ENCODE peak calls at places on chromosomes 7 and 10, in seven cellular contexts. Z, F, Q, R, K, N and G are unnamed samples. For H3K4me1, the result is how much of the 10 kb centered on the place peaks cover.

GRCh38 chr7:86708334-86708733 is 64.6 kb downstream of the GRM3 start:
- DNase-seq in R (peak), Z (no peak), Q (no peak), N (no peak), K (no peak), F (no peak), G (no peak)

GRCh38 chr10:74786126-74786525 is 40.3 kb upstream of the KAT6B start:
- DNase-seq in R (no peak), F (no peak), Z (no peak), N (no peak), Q (no peak), K (no peak), G (no peak)

GRCh38 chr7:7820409-7820808 is 102.0 kb upstream of the RPA3 start:
- DNase-seq in R (no peak), K (no peak), Q (no peak), Z (no peak), N (no peak), F (no peak), G (no peak)

GRCh38 chr7:158567153-158567603 is 20.4 kb downstream of the PTPRN2 start:
- DNase-seq in R (peak), K (no peak), N (no peak), Q (no peak), F (no peak), Z (no peak), G (no peak)

GRCh38 chr10:79005126-79005820 is 63.5 kb upstream of the ZMIZ1 start:
- DNase-seq in F (no peak), R (no peak), K (no peak), N (no peak), Z (no peak), Q (no peak), G (no peak)

GRCh38 chr10:52617346-52617745 is 155.2 kb downstream of the MBL2 start:
- DNase-seq in K (no peak), N (no peak), Z (no peak), Q (no peak), R (no peak), F (no peak), G (no peak)

GRCh38 chr7:142338633-142339501 is 81.0 kb upstream of the PRSS58 start:
- DNase-seq in R (peak), Q (no peak), N (peak), F (no peak), K (no peak), Z (peak), G (no peak)

GRCh38 chr7:150451833-150452431 is 1.5 kb downstream of the GIMAP8 start:
- DNase-seq in K (no peak), Z (no peak), Q (peak), N (no peak), F (no peak), R (no peak), G (no peak)

GRCh38 chr10:107611101-107611500 is 446.6 kb upstream of the SORCS1 start:
- DNase-seq in K (peak), R (no peak), Z (no peak), F (no peak), N (no peak), Q (no peak), G (no peak)

GRCh38 chr10:124997246-124997790 is 55.4 kb downstream of the ZRANB1 start:
- DNase-seq in R (no peak), Z (no peak), N (no peak), K (no peak), F (no peak), Q (peak), G (no peak)

GRCh38 chr10:117139581-117140524 is 1.8 kb upstream of the VAX1 start:
- DNase-seq in Q (no peak), F (no peak), N (no peak), R (peak), K (no peak), Z (no peak), G (no peak)

GRCh38 chr10:114665873-114666272 is 7.8 kb upstream of the ABLIM1 start:
- DNase-seq in R (no peak), K (no peak), Z (no peak), Q (no peak), N (no peak), F (no peak), G (no peak)

GRCh38 chr7:100366411-100367250 is 6.7 kb upstream of the PILRA start:
- DNase-seq in N (no peak), F (peak), Q (no peak), Z (no peak), R (no peak), K (peak), G (no peak)

GRCh38 chr7:30206942-30207341 is 72.2 kb downstream of the MTURN start:
- DNase-seq in Z (no peak), R (no peak), K (peak), Q (no peak), F (no peak), N (no peak), G (no peak)

GRCh38 chr10:29895436-29895835 is 163.9 kb downstream of the JCAD start:
- DNase-seq in Z (peak), F (peak), K (peak), Q (peak), N (no peak), R (peak), G (no peak)

GRCh38 chr10:7408003-7408493 is 2.8 kb downstream of the SFMBT2 start:
- DNase-seq in K (no peak), R (peak), Q (no peak), Z (no peak), N (no peak), F (peak), G (no peak)

GRCh38 chr10:24360286-24361127 is 151.6 kb downstream of the KIAA1217 start:
- DNase-seq in Z (peak), N (peak), R (peak), K (peak), F (peak), Q (peak), G (peak)

GRCh38 chr7:158323741-158324396 is 263.8 kb downstream of the PTPRN2 start:
- DNase-seq in F (no peak), Z (no peak), R (no peak), K (no peak), N (no peak), Q (no peak), G (no peak)

GRCh38 chr7:135282621-135283295 is 49.1 kb downstream of the STRA8 start:
- DNase-seq in K (peak), Q (no peak), F (no peak), R (no peak), N (no peak), Z (no peak), G (no peak)

GRCh38 chr10:107545717-107546116 is 381.2 kb upstream of the SORCS1 start:
- DNase-seq in K (peak), F (peak), Q (no peak), R (no peak), Z (no peak), N (no peak), G (peak)

GRCh38 chr7:102080003-102080361 is 206.7 kb upstream of the SH2B2 start:
- DNase-seq in R (no peak), N (no peak), Q (no peak), F (no peak), K (no peak), Z (no peak), G (no peak)

GRCh38 chr7:70498633-70499032 is 633.3 kb upstream of the GALNT17 start:
- DNase-seq in R (no peak), Z (no peak), Q (no peak), N (no peak), K (no peak), F (no peak), G (no peak)

GRCh38 chr10:77498210-77498609 is 139.4 kb downstream of the KCNMA1 start:
- DNase-seq in F (no peak), N (no peak), R (no peak), Q (no peak), K (no peak), Z (no peak), G (no peak)

GRCh38 chr7:1550005-1550845 is 5.8 kb downstream of the TMEM184A start:
- DNase-seq in R (no peak), N (no peak), Q (no peak), F (peak), Z (no peak), K (no peak), G (peak)

GRCh38 chr7:47046949-47047348 is 535.0 kb downstream of the TNS3 start:
- DNase-seq in Z (no peak), N (no peak), F (peak), K (no peak), R (peak), Q (no peak), G (no peak)

GRCh38 chr10:63156236-63156635 is 23.1 kb downstream of the NRBF2 start:
- DNase-seq in R (no peak), N (no peak), Q (no peak), F (no peak), Z (no peak), K (no peak), G (no peak)

GRCh38 chr10:22651276-22651980 is 63.0 kb downstream of the PIP4K2A start:
- DNase-seq in K (no peak), N (no peak), R (no peak), Z (no peak), F (no peak), Q (no peak), G (no peak)

GRCh38 chr7:138239244-138239643 is 163.0 kb downstream of the AKR1D1 start:
- DNase-seq in Z (no peak), F (no peak), Q (no peak), R (no peak), N (no peak), K (peak), G (peak)

GRCh38 chr10:21715531-21716195 is 181.6 kb downstream of the MLLT10 start:
- DNase-seq in Z (no peak), Q (no peak), N (peak), R (no peak), F (no peak), K (peak), G (no peak)

GRCh38 chr7:2872296-2872874 is 28.3 kb upstream of the GNA12 start:
- DNase-seq in Q (no peak), R (no peak), Z (no peak), F (no peak), K (no peak), N (no peak), G (no peak)

GRCh38 chr10:30736685-30737232 is 107.2 kb upstream of the LYZL2 start:
- DNase-seq in N (peak), Q (peak), Z (no peak), R (no peak), K (peak), F (no peak), G (no peak)

GRCh38 chr10:91313761-91314520 is 93.5 kb downstream of the PCGF5 start:
- DNase-seq in F (no peak), Z (no peak), Q (no peak), R (no peak), K (peak), N (no peak), G (no peak)

GRCh38 chr10:87646192-87646909 is 13.3 kb upstream of the PAPSS2 start:
- DNase-seq in R (no peak), K (no peak), F (no peak), Z (no peak), Q (no peak), N (no peak), G (no peak)

GRCh38 chr7:44201813-44202212 is 1.0 kb downstream of the YKT6 start:
- DNase-seq in N (no peak), Q (no peak), R (no peak), F (no peak), Z (no peak), K (peak), G (no peak)

GRCh38 chr10:21292763-21293517 is 232.5 kb downstream of the SKIDA1 start:
- DNase-seq in R (peak), N (peak), Z (peak), Q (peak), K (peak), F (peak), G (peak)

GRCh38 chr7:45920543-45921380 is at the start of gene IGFBP3:
- DNase-seq in K (peak), Q (peak), Z (peak), N (no peak), F (peak), R (peak), G (peak)
- H3K4me3 ChIP-seq in K (peak), Q (peak), Z (peak), N (peak), F (peak), R (peak), G (peak)

GRCh38 chr10:62054408-62054807 is 152.9 kb downstream of the ARID5B start:
- DNase-seq in K (no peak), F (no peak), Z (no peak), N (no peak), Q (no peak), R (no peak), G (no peak)
- H3K4me1 ChIP-seq in K (under half), F (under half), Z (under half), N (under half), Q (half or more), R (under half), G (under half)

GRCh38 chr7:5693529-5693928 is 87.9 kb downstream of the RNF216 start:
- DNase-seq in Z (no peak), N (no peak), K (peak), R (peak), Q (peak), F (no peak), G (no peak)
- H3K4me3 ChIP-seq in Z (no peak), N (no peak), K (no peak), R (no peak), Q (peak), F (peak), G (no peak)

GRCh38 chr7:42138691-42139090 is 98.3 kb downstream of the GLI3 start:
- DNase-seq in K (no peak), N (no peak), R (peak), Q (no peak), F (no peak), Z (no peak), G (no peak)

GRCh38 chr7:42139751-42140150 is 97.3 kb downstream of the GLI3 start:
- DNase-seq in F (no peak), R (no peak), N (no peak), Z (no peak), K (no peak), Q (no peak), G (no peak)

GRCh38 chr7:42135728-42136127 is 101.3 kb downstream of the GLI3 start:
- DNase-seq in R (no peak), F (no peak), Q (no peak), K (no peak), N (no peak), Z (no peak), G (no peak)

GRCh38 chr7:42137941-42138340 is 99.1 kb downstream of the GLI3 start:
- DNase-seq in Z (no peak), R (no peak), K (no peak), N (no peak), Q (no peak), F (no peak), G (no peak)

DNA sequence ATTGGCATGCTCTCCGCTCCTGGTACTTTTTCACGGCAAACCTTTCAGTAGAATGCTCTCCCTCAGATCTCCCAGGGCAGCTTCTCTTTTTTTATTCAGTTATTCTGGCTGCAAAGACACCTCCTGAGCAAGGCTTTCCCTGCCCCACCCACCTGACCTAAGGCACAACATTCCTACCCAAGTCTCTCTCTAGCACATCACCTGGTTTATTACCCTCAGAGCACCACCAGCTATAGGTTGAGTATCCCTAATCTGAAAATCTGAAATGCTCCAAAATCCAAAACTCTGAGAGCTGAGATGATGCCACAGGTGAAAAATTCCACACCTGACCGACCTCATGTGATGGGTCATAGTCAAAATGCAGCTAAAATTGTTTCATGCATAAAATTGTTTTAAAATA is 99.6 kb downstream of the GLI3 start:
- DNase-seq in F (no peak), Q (no peak), N (no peak), K (no peak), R (no peak), Z (no peak), G (no peak)
- H3K4me1 ChIP-seq in F (under half), Q (under half), N (under half), K (under half), R (under half), Z (under half), G (under half)

GRCh38 chr7:133199831-133200230 is 53.0 kb upstream of the EXOC4 start:
- DNase-seq in Z (no peak), Q (no peak), N (no peak), K (no peak), R (no peak), F (no peak), G (no peak)

GRCh38 chr7:133201470-133201869 is 51.4 kb upstream of the EXOC4 start:
- DNase-seq in F (no peak), N (no peak), R (no peak), Q (no peak), Z (no peak), K (no peak), G (no peak)

GRCh38 chr7:133197972-133198544 is 54.8 kb upstream of the EXOC4 start:
- DNase-seq in R (no peak), F (no peak), K (peak), Z (no peak), Q (no peak), N (no peak), G (no peak)

GRCh38 chr7:133191787-133192186 is 61.1 kb upstream of the EXOC4 start:
- DNase-seq in K (no peak), Q (no peak), R (no peak), Z (no peak), N (no peak), F (no peak), G (no peak)

GRCh38 chr7:133196872-133197612 is 55.8 kb upstream of the EXOC4 start:
- DNase-seq in F (no peak), K (no peak), Z (no peak), Q (no peak), N (no peak), R (peak), G (no peak)
- H3K4me3 ChIP-seq in F (no peak), K (no peak), Z (no peak), Q (no peak), N (no peak), R (peak), G (no peak)

DNA sequence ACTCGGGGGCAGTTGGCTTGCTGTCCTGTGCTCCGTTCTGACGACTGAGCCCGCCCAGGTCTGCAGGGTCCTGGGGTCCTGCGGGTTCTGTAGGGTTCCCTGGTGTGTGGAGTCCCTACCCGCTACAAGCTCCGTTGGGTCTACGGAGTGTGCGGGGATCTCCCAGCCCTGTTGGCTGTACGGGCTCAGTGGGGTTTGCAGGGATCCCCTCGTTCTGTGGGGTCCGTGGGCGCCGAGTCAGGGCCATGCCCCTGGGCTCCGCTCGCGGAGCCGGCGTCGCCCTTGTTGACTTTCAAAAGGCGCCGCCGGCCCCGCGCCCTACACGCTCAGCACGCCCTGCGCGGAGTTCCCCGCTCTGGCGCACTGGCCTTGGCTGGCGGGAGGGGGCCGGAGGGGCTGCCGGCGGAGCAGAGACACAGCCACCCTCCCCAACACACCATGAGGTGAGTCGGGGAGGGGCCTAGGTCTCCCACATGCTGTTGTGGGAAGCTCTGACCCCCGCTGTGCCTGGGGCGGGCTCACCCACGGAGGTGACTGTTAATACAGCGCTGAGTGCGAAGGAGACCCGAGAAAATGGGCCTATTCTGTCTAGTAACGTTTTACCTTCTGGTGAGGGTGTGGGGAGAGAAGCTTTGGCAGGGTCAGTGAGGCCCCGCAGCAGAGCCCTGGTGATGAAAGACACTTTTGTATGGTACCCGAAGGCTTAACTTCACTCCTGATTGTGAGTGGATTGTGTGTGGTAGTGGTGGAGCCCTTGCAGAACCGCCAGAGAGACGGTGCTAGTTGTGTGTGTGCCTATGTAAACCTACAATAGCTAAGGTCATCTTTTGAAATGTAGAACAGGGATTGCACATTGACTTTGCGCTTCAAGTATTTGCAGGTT is 8.1 kb downstream of the TASOR2 start:
- DNase-seq in F (peak), R (peak), Q (no peak), K (peak), N (no peak), Z (peak), G (peak)
- H3K4me1 ChIP-seq in F (under half), R (under half), Q (under half), K (under half), N (under half), Z (under half), G (under half)